ENCODE peak calls at places on chromosome 13, in five cellular contexts. One of them, this sample, is unnamed.

GRCh38 chr13:102774596-102775375 is 1.2 kb upstream of the TEX30 start:
- DNase-seq in dorsolateral prefrontal cortex: no peak
- DNase-seq in tibial artery: no peak
- DNase-seq in breast epithelium: no peak
- DNase-seq in suprapubic skin: no peak
- DNase-seq in this sample: no peak

GRCh38 chr13:97344250-97345175 is 89.5 kb upstream of the RAP2A start:
- DNase-seq in dorsolateral prefrontal cortex: peak; percentile 67
- DNase-seq in tibial artery: no peak
- DNase-seq in breast epithelium: peak; percentile 59
- DNase-seq in suprapubic skin: no peak
- DNase-seq in this sample: peak; percentile 55

GRCh38 chr13:33015791-33016323 is 366 bp upstream of the KL start:
- DNase-seq in dorsolateral prefrontal cortex: no peak
- DNase-seq in tibial artery: no peak
- DNase-seq in breast epithelium: no peak
- DNase-seq in suprapubic skin: peak; percentile 64
- DNase-seq in this sample: peak; percentile 51

GRCh38 chr13:72141845-72142470 is 275.0 kb upstream of the DACH1 start:
- DNase-seq in dorsolateral prefrontal cortex: no peak
- DNase-seq in tibial artery: no peak
- DNase-seq in breast epithelium: no peak
- DNase-seq in suprapubic skin: no peak
- DNase-seq in this sample: no peak

GRCh38 chr13:19089315-19089714 is 92.3 kb downstream of the TUBA3C start:
- DNase-seq in dorsolateral prefrontal cortex: no peak
- DNase-seq in tibial artery: no peak
- DNase-seq in breast epithelium: no peak
- DNase-seq in suprapubic skin: no peak
- DNase-seq in this sample: no peak

GRCh38 chr13:86922936-86923335 is 748.2 kb upstream of the SLITRK5 start:
- DNase-seq in dorsolateral prefrontal cortex: no peak
- DNase-seq in tibial artery: no peak
- DNase-seq in breast epithelium: no peak
- DNase-seq in suprapubic skin: no peak
- DNase-seq in this sample: no peak

GRCh38 chr13:113926951-113927660 is 46.8 kb downstream of the C13orf46 start:
- DNase-seq in dorsolateral prefrontal cortex: no peak
- DNase-seq in tibial artery: peak; percentile 68
- DNase-seq in breast epithelium: peak; percentile 23
- DNase-seq in suprapubic skin: peak; percentile 61
- DNase-seq in this sample: no peak

GRCh38 chr13:21071015-21071414 is 9.6 kb upstream of the LATS2 start:
- DNase-seq in dorsolateral prefrontal cortex: no peak
- DNase-seq in tibial artery: no peak
- DNase-seq in breast epithelium: no peak
- DNase-seq in suprapubic skin: no peak
- DNase-seq in this sample: no peak

GRCh38 chr13:75645141-75645540 is 9.0 kb downstream of the LMO7 start:
- DNase-seq in dorsolateral prefrontal cortex: no peak
- DNase-seq in tibial artery: no peak
- DNase-seq in breast epithelium: no peak
- DNase-seq in suprapubic skin: no peak
- DNase-seq in this sample: no peak

GRCh38 chr13:38804536-38804935 is 117.7 kb downstream of the FREM2 start:
- DNase-seq in dorsolateral prefrontal cortex: no peak
- DNase-seq in tibial artery: no peak
- DNase-seq in breast epithelium: no peak
- DNase-seq in suprapubic skin: no peak
- DNase-seq in this sample: no peak

GRCh38 chr13:43405457-43405856 is 381.3 kb downstream of the ENOX1 start:
- DNase-seq in dorsolateral prefrontal cortex: no peak
- DNase-seq in tibial artery: no peak
- DNase-seq in breast epithelium: no peak
- DNase-seq in suprapubic skin: no peak
- DNase-seq in this sample: no peak

GRCh38 chr13:72652681-72653080 is 74.7 kb downstream of the MZT1 start:
- DNase-seq in dorsolateral prefrontal cortex: no peak
- DNase-seq in tibial artery: no peak
- DNase-seq in breast epithelium: no peak
- DNase-seq in suprapubic skin: no peak
- DNase-seq in this sample: no peak

GRCh38 chr13:81017525-81018152 is 676.7 kb upstream of the SPRY2 start:
- DNase-seq in dorsolateral prefrontal cortex: no peak
- DNase-seq in tibial artery: no peak
- DNase-seq in breast epithelium: no peak
- DNase-seq in suprapubic skin: no peak
- DNase-seq in this sample: no peak

GRCh38 chr13:39326471-39326870 is 276.5 kb downstream of the LHFPL6 start:
- DNase-seq in dorsolateral prefrontal cortex: no peak
- DNase-seq in tibial artery: no peak
- DNase-seq in breast epithelium: no peak
- DNase-seq in suprapubic skin: no peak
- DNase-seq in this sample: no peak

GRCh38 chr13:51158365-51158764 is 47.3 kb upstream of the C13orf42 start:
- DNase-seq in dorsolateral prefrontal cortex: no peak
- DNase-seq in tibial artery: no peak
- DNase-seq in breast epithelium: no peak
- DNase-seq in suprapubic skin: no peak
- DNase-seq in this sample: no peak

GRCh38 chr13:112256716-112257497 is 119.2 kb upstream of the SPACA7 start:
- DNase-seq in dorsolateral prefrontal cortex: no peak
- DNase-seq in tibial artery: no peak
- DNase-seq in breast epithelium: no peak
- DNase-seq in suprapubic skin: no peak
- DNase-seq in this sample: no peak

GRCh38 chr13:95440441-95441088 is 112.0 kb upstream of the CLDN10 start:
- DNase-seq in dorsolateral prefrontal cortex: no peak
- DNase-seq in tibial artery: no peak
- DNase-seq in breast epithelium: no peak
- DNase-seq in suprapubic skin: no peak
- DNase-seq in this sample: no peak

GRCh38 chr13:21022056-21022693 is 39.2 kb downstream of the LATS2 start:
- DNase-seq in dorsolateral prefrontal cortex: no peak
- DNase-seq in tibial artery: peak; percentile 34
- DNase-seq in breast epithelium: no peak
- DNase-seq in suprapubic skin: no peak
- DNase-seq in this sample: no peak

GRCh38 chr13:95641291-95641811 is 3.2 kb downstream of the DZIP1 start:
- DNase-seq in dorsolateral prefrontal cortex: peak; percentile 44
- DNase-seq in tibial artery: no peak
- DNase-seq in breast epithelium: no peak
- DNase-seq in suprapubic skin: no peak
- DNase-seq in this sample: no peak

GRCh38 chr13:89969996-89970709 is 1377.3 kb upstream of the MIR17HG start:
- DNase-seq in dorsolateral prefrontal cortex: no peak
- DNase-seq in tibial artery: no peak
- DNase-seq in breast epithelium: no peak
- DNase-seq in suprapubic skin: no peak
- DNase-seq in this sample: no peak

GRCh38 chr13:76792680-76793334 is 93.4 kb downstream of the KCTD12 start:
- DNase-seq in dorsolateral prefrontal cortex: no peak
- DNase-seq in tibial artery: no peak
- DNase-seq in breast epithelium: no peak
- DNase-seq in suprapubic skin: no peak
- DNase-seq in this sample: no peak

GRCh38 chr13:66689037-66689619 is 541.0 kb downstream of the PCDH9 start:
- DNase-seq in dorsolateral prefrontal cortex: no peak
- DNase-seq in tibial artery: no peak
- DNase-seq in breast epithelium: no peak
- DNase-seq in suprapubic skin: no peak
- DNase-seq in this sample: no peak

GRCh38 chr13:113537205-113537604 is 46.7 kb upstream of the DCUN1D2 start:
- DNase-seq in dorsolateral prefrontal cortex: no peak
- DNase-seq in tibial artery: peak; percentile 43
- DNase-seq in breast epithelium: no peak
- DNase-seq in suprapubic skin: no peak
- DNase-seq in this sample: peak; percentile 10

DNA sequence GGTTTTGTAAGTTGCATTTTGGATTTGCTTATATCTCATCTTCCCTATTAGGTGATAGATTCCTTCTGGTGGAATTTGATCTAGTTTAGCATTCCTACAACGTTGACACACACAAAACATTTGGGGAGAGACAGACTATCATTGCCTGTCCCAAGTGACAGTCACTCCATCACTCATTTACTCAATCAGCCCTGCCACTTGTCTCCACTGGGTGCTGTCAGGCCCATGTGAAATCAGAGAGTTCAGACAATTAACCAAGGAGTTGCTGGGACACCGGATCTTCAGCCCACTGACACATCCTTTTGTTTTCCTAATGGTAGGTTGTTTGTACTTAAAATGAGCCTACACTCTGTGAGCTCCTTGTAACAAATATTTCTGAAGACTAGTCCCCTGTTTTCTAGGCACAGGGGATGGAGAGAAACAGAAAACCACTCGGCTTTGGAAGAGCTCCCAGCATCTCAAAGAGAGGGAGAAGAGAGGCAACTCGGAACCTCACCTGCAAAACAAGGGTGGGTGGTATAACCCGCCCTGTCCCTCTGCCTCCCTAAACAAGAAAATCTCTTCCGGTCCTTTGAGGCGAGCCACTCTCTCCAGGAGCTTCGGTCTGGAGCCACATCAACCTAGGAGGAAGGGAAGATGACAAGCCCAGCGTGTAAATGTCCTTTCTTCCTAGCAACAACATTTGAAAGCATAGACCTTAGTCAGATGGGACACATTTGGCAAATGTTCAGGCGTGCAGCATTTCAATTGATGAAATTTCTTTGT is 440.9 kb upstream of the KLF12 start:
- DNase-seq in dorsolateral prefrontal cortex: peak; percentile 3
- DNase-seq in tibial artery: no peak
- DNase-seq in breast epithelium: no peak
- DNase-seq in suprapubic skin: no peak
- DNase-seq in this sample: no peak
- H3K27ac ChIP-seq in dorsolateral prefrontal cortex: no peak overlapping the region
- H3K27ac ChIP-seq in tibial artery: peak overlapping the region; percentile 61
- H3K27ac ChIP-seq in breast epithelium: no peak overlapping the region
- H3K27ac ChIP-seq in suprapubic skin: no peak overlapping the region
- H3K27ac ChIP-seq in this sample: no peak overlapping the region

GRCh38 chr13:99956473-99957349 is 14.9 kb downstream of the ZIC5 start:
- DNase-seq in dorsolateral prefrontal cortex: no peak
- DNase-seq in tibial artery: no peak
- DNase-seq in breast epithelium: no peak
- DNase-seq in suprapubic skin: no peak
- DNase-seq in this sample: no peak

GRCh38 chr13:99953138-99953755 is 18.3 kb downstream of the ZIC5 start:
- DNase-seq in dorsolateral prefrontal cortex: no peak
- DNase-seq in tibial artery: no peak
- DNase-seq in breast epithelium: no peak
- DNase-seq in suprapubic skin: no peak
- DNase-seq in this sample: no peak

GRCh38 chr13:99958402-99959126 is 13.0 kb downstream of the ZIC5 start:
- DNase-seq in dorsolateral prefrontal cortex: peak; percentile 70
- DNase-seq in tibial artery: no peak
- DNase-seq in breast epithelium: no peak
- DNase-seq in suprapubic skin: no peak
- DNase-seq in this sample: no peak

GRCh38 chr13:99955107-99955746 is 16.3 kb downstream of the ZIC5 start:
- DNase-seq in dorsolateral prefrontal cortex: no peak
- DNase-seq in tibial artery: no peak
- DNase-seq in breast epithelium: no peak
- DNase-seq in suprapubic skin: no peak
- DNase-seq in this sample: no peak

GRCh38 chr13:99955747-99956472 is 15.7 kb downstream of the ZIC5 start:
- DNase-seq in dorsolateral prefrontal cortex: peak; percentile 67
- DNase-seq in tibial artery: no peak
- DNase-seq in breast epithelium: no peak
- DNase-seq in suprapubic skin: no peak
- DNase-seq in this sample: no peak
- H3K4me3 ChIP-seq in dorsolateral prefrontal cortex: peak overlapping the region; percentile 62
- H3K4me3 ChIP-seq in tibial artery: peak overlapping the region; percentile 27
- H3K4me3 ChIP-seq in breast epithelium: peak overlapping the region; percentile 62
- H3K4me3 ChIP-seq in suprapubic skin: peak overlapping the region; percentile 33
- H3K4me3 ChIP-seq in this sample: peak overlapping the region; percentile 38

DNA sequence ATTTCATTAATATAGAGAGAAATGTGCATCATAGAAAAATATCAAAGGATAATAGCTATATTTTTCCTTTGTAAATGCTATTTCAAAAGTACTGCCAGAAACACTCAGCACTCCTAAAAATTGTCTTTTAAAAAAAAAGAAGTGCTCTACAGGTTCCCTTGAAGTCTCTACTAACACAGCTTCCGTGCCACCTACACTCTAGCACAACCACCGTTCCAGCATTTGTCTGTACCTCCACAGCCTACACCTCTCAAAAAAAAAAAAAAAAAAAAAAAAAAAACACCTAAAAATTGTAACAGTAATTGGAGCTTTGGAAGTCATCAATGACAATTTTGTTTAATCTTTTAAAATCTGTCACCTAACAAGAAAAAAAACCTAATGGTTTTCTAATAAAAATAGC is 485.6 kb downstream of the MYO16 start:
- DNase-seq in dorsolateral prefrontal cortex: no peak
- DNase-seq in tibial artery: no peak
- DNase-seq in breast epithelium: no peak
- DNase-seq in suprapubic skin: no peak
- DNase-seq in this sample: no peak
- H3K27ac ChIP-seq in dorsolateral prefrontal cortex: no peak overlapping the region
- H3K27ac ChIP-seq in tibial artery: no peak overlapping the region
- H3K27ac ChIP-seq in breast epithelium: no peak overlapping the region
- H3K27ac ChIP-seq in suprapubic skin: no peak overlapping the region
- H3K27ac ChIP-seq in this sample: no peak overlapping the region

GRCh38 chr13:108426893-108427292 is 157.4 kb downstream of the TNFSF13B start:
- DNase-seq in dorsolateral prefrontal cortex: no peak
- DNase-seq in tibial artery: no peak
- DNase-seq in breast epithelium: no peak
- DNase-seq in suprapubic skin: no peak
- DNase-seq in this sample: no peak
- H3K4me3 ChIP-seq in dorsolateral prefrontal cortex: no peak overlapping the region
- H3K4me3 ChIP-seq in tibial artery: no peak overlapping the region
- H3K4me3 ChIP-seq in breast epithelium: no peak overlapping the region
- H3K4me3 ChIP-seq in suprapubic skin: no peak overlapping the region
- H3K4me3 ChIP-seq in this sample: no peak overlapping the region

DNA sequence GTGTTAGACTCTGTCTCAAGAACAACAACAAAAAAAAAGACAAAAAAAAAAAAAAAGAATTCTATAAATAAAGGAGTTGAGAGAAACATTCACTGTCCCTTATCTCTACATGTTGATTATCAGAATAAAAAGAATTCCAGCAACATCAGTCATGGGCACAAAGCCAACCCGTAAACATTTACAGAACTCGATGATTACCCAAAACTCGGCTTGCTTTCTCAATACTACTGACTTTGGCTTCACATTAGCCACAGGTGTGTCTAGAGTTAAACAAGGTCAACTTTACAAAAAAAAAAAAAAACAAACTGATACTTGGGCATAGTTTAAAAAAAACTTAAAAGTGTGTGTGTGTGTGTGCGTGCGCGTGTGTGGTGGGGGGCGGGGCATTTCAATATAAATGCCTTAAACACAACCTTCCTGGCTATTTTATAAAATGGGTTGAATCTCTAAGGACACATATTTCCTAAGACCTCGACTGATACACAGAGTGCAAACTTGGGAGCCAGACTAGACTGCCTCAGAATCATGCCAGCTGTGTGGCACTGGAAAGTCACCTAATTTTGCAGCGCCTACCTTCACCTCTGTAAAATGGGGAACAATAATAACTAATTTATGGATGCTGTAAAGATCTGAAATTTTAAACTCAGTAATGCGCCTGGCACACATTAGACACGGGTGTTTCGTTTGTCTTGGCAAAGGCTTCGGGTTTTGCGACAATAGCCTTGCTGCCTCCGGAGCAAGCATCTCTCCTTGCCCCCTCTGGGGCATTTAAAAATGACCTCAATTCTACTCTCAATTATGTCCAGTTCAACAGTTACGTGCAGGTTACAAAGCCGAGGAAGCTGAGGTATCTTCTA is 925 bp downstream of the EBPL start:
- DNase-seq in dorsolateral prefrontal cortex: no peak
- DNase-seq in tibial artery: no peak
- DNase-seq in breast epithelium: no peak
- DNase-seq in suprapubic skin: no peak
- DNase-seq in this sample: no peak
- H3K27ac ChIP-seq in dorsolateral prefrontal cortex: no peak overlapping the region
- H3K27ac ChIP-seq in tibial artery: peak overlapping the region; percentile 64
- H3K27ac ChIP-seq in breast epithelium: peak overlapping the region; percentile 91
- H3K27ac ChIP-seq in suprapubic skin: peak overlapping the region; percentile 91
- H3K27ac ChIP-seq in this sample: peak overlapping the region; percentile 84

This sample was measured in lower lobe of right lung.